ENCODE peak calls at places on chromosomes 5 and 9, in nine cellular contexts. One of them, this sample, is unnamed.

GRCh38 chr9:97768731-97769130 is 71.6 kb upstream of the XPA start:
- DNase-seq in A673: no peak
- DNase-seq in fibroblast of lung: no peak
- DNase-seq in HepG2: no peak
- DNase-seq in mesendoderm: no peak
- DNase-seq in A549: no peak
- DNase-seq in lower lobe of right lung: no peak
- DNase-seq in effector memory CD4-positive, alpha-beta T cell: no peak
- DNase-seq in GM12865: no peak
- DNase-seq in this sample: no peak

GRCh38 chr5:66945389-66946349 is 250.9 kb downstream of the CD180 start:
- DNase-seq in A673: no peak
- DNase-seq in fibroblast of lung: no peak
- DNase-seq in HepG2: no peak
- DNase-seq in mesendoderm: peak
- DNase-seq in A549: no peak
- DNase-seq in lower lobe of right lung: no peak
- DNase-seq in effector memory CD4-positive, alpha-beta T cell: no peak
- DNase-seq in GM12865: peak
- DNase-seq in this sample: peak

GRCh38 chr5:91521313-91521712 is 138.2 kb upstream of the ARRDC3 start:
- DNase-seq in A673: no peak
- DNase-seq in fibroblast of lung: no peak
- DNase-seq in HepG2: no peak
- DNase-seq in mesendoderm: no peak
- DNase-seq in A549: no peak
- DNase-seq in lower lobe of right lung: no peak
- DNase-seq in effector memory CD4-positive, alpha-beta T cell: no peak
- DNase-seq in GM12865: no peak
- DNase-seq in this sample: no peak

GRCh38 chr9:127131871-127132270 is 9.4 kb upstream of the ANGPTL2 start:
- DNase-seq in A673: no peak
- DNase-seq in fibroblast of lung: peak
- DNase-seq in HepG2: no peak
- DNase-seq in mesendoderm: peak
- DNase-seq in A549: no peak
- DNase-seq in lower lobe of right lung: no peak
- DNase-seq in effector memory CD4-positive, alpha-beta T cell: no peak
- DNase-seq in GM12865: no peak
- DNase-seq in this sample: peak

GRCh38 chr5:168291961-168292782 is 727 bp downstream of the WWC1 start:
- DNase-seq in A673: no peak
- DNase-seq in fibroblast of lung: peak
- DNase-seq in HepG2: no peak
- DNase-seq in mesendoderm: peak
- DNase-seq in A549: no peak
- DNase-seq in lower lobe of right lung: no peak
- DNase-seq in effector memory CD4-positive, alpha-beta T cell: no peak
- DNase-seq in GM12865: peak
- DNase-seq in this sample: peak

GRCh38 chr9:26675055-26675454 is 217.5 kb downstream of the CAAP1 start:
- DNase-seq in A673: no peak
- DNase-seq in fibroblast of lung: no peak
- DNase-seq in HepG2: no peak
- DNase-seq in mesendoderm: no peak
- DNase-seq in A549: no peak
- DNase-seq in lower lobe of right lung: no peak
- DNase-seq in effector memory CD4-positive, alpha-beta T cell: no peak
- DNase-seq in GM12865: no peak
- DNase-seq in this sample: no peak

GRCh38 chr5:132094393-132095076 is 20.9 kb downstream of the CSF2 start:
- DNase-seq in A673: no peak
- DNase-seq in fibroblast of lung: peak
- DNase-seq in HepG2: peak
- DNase-seq in mesendoderm: no peak
- DNase-seq in A549: peak
- DNase-seq in lower lobe of right lung: peak
- DNase-seq in effector memory CD4-positive, alpha-beta T cell: no peak
- DNase-seq in GM12865: no peak
- DNase-seq in this sample: no peak

GRCh38 chr5:57538341-57538955 is 55.8 kb upstream of the ACTBL2 start:
- DNase-seq in A673: peak
- DNase-seq in fibroblast of lung: peak
- DNase-seq in HepG2: no peak
- DNase-seq in mesendoderm: no peak
- DNase-seq in A549: peak
- DNase-seq in lower lobe of right lung: no peak
- DNase-seq in effector memory CD4-positive, alpha-beta T cell: no peak
- DNase-seq in GM12865: no peak
- DNase-seq in this sample: no peak

GRCh38 chr9:111118256-111118950 is 80.1 kb upstream of the LPAR1 start:
- DNase-seq in A673: no peak
- DNase-seq in fibroblast of lung: peak
- DNase-seq in HepG2: no peak
- DNase-seq in mesendoderm: no peak
- DNase-seq in A549: no peak
- DNase-seq in lower lobe of right lung: no peak
- DNase-seq in effector memory CD4-positive, alpha-beta T cell: no peak
- DNase-seq in GM12865: no peak
- DNase-seq in this sample: no peak

DNA sequence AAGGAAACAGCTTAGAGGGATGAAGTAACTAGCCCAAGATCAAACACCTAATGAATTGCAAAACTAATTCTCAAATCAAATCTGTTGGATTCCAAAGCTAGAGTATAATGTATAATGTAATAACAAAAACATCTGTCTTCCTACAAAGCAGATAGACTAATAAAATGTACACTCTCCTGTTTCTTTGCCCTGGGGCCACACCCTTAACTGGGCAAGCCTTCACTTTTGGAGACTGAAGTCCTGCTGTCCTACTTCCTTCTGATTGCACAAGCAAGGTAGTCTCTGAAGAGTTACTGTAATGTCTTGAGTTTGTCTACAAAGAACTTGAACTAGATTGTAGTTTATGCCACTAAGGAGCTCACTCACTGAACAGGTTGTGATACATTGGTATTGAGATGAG is 2.5 kb downstream of the TTC1 start:
- DNase-seq in A673: no peak
- DNase-seq in fibroblast of lung: no peak
- DNase-seq in HepG2: no peak
- DNase-seq in mesendoderm: no peak
- DNase-seq in A549: no peak
- DNase-seq in lower lobe of right lung: no peak
- DNase-seq in effector memory CD4-positive, alpha-beta T cell: no peak
- DNase-seq in GM12865: no peak
- DNase-seq in this sample: no peak
- H3K4me3 ChIP-seq in A673: no peak
- H3K4me3 ChIP-seq in fibroblast of lung: no peak
- H3K4me3 ChIP-seq in HepG2: no peak
- H3K4me3 ChIP-seq in mesendoderm: no peak
- H3K4me3 ChIP-seq in A549: no peak
- H3K4me3 ChIP-seq in lower lobe of right lung: no peak
- H3K4me3 ChIP-seq in effector memory CD4-positive, alpha-beta T cell: no peak
- H3K4me3 ChIP-seq in GM12865: no peak
- H3K4me3 ChIP-seq in this sample: no peak

DNA sequence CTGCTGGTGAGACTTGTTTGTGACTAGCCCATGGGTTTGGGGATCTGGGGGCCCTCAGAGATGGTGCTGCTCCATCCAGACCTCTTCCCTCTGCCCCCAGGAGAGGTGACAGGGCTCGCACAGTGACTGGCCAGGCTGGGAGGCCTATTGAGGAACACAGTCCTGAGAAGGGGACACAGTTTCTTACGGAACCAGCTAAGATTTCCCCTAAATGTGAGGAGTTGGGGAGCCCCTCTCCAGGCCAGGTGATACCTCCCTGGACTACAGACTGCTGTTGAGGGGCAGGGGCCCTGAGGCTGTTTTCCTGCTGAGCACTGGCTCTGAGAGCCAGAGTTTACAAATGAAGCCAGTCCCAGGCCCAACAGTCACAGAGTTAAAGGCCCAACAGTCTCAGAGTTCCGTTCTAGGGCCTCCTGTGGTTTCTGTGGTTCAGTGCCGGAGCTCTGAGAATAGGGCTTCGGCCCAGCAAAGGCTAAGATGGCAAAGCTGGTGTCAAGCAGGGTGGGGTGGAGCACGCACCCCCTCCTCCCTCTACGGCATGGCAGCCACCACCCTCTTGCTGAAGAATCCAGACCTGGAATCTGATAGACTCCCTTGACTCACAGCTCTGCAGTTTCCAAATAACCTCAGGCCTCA is 1.1 kb upstream of the SEMA4D start:
- DNase-seq in A673: no peak
- DNase-seq in fibroblast of lung: no peak
- DNase-seq in HepG2: no peak
- DNase-seq in mesendoderm: no peak
- DNase-seq in A549: no peak
- DNase-seq in lower lobe of right lung: no peak
- DNase-seq in effector memory CD4-positive, alpha-beta T cell: no peak
- DNase-seq in GM12865: peak
- DNase-seq in this sample: no peak
- H3K4me3 ChIP-seq in A673: no peak
- H3K4me3 ChIP-seq in fibroblast of lung: no peak
- H3K4me3 ChIP-seq in HepG2: no peak
- H3K4me3 ChIP-seq in mesendoderm: no peak
- H3K4me3 ChIP-seq in A549: no peak
- H3K4me3 ChIP-seq in lower lobe of right lung: no peak
- H3K4me3 ChIP-seq in effector memory CD4-positive, alpha-beta T cell: peak
- H3K4me3 ChIP-seq in GM12865: peak
- H3K4me3 ChIP-seq in this sample: no peak

GRCh38 chr5:34487956-34488355 is 168.2 kb upstream of the RAI14 start:
- DNase-seq in A673: no peak
- DNase-seq in fibroblast of lung: no peak
- DNase-seq in HepG2: no peak
- DNase-seq in mesendoderm: no peak
- DNase-seq in A549: no peak
- DNase-seq in lower lobe of right lung: no peak
- DNase-seq in effector memory CD4-positive, alpha-beta T cell: no peak
- DNase-seq in GM12865: no peak
- DNase-seq in this sample: no peak
- H3K4me3 ChIP-seq in A673: no peak
- H3K4me3 ChIP-seq in fibroblast of lung: no peak
- H3K4me3 ChIP-seq in HepG2: peak
- H3K4me3 ChIP-seq in mesendoderm: no peak
- H3K4me3 ChIP-seq in A549: no peak
- H3K4me3 ChIP-seq in lower lobe of right lung: no peak
- H3K4me3 ChIP-seq in effector memory CD4-positive, alpha-beta T cell: no peak
- H3K4me3 ChIP-seq in GM12865: no peak
- H3K4me3 ChIP-seq in this sample: no peak

GRCh38 chr5:140631831-140632365 is 1.1 kb downstream of the CD14 start:
- DNase-seq in A673: no peak
- DNase-seq in fibroblast of lung: no peak
- DNase-seq in HepG2: no peak
- DNase-seq in mesendoderm: no peak
- DNase-seq in A549: no peak
- DNase-seq in lower lobe of right lung: no peak
- DNase-seq in effector memory CD4-positive, alpha-beta T cell: no peak
- DNase-seq in GM12865: no peak
- DNase-seq in this sample: no peak
- H3K4me3 ChIP-seq in A673: peak
- H3K4me3 ChIP-seq in fibroblast of lung: peak
- H3K4me3 ChIP-seq in HepG2: no peak
- H3K4me3 ChIP-seq in mesendoderm: no peak
- H3K4me3 ChIP-seq in A549: no peak
- H3K4me3 ChIP-seq in lower lobe of right lung: peak
- H3K4me3 ChIP-seq in effector memory CD4-positive, alpha-beta T cell: peak
- H3K4me3 ChIP-seq in GM12865: peak
- H3K4me3 ChIP-seq in this sample: peak

DNA sequence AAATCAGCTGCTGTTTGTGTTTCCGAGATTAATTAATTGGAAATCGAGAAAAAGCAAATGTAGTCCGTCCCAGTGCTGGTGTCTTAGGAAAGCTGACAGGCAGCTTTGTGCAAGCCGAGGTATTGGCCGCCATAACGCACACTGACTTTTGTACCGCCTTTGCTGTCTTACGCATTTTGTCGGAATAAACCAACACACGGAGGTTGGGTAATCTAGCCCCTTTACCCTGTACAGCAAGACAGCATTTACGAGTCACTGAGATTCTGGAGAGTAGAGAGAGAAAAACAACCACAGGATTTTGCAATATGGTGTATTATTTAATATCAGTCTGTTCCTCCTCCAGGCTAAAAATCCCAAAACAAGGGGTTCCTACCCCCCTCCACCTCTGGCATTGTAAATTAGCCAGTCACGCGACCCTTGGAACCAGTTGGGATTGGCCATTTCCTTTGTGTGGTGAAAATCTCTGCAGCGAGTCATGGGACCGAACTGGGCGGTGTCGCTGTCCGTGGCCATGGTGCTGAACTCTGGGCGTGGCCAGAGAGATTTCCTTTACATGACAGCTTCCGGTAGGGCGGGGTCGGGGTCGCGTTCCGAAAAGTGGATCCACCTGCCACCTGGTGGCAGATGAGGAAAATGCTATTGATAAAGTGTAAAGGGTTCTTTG is 10.3 kb upstream of the PCDHB1 start:
- DNase-seq in A673: peak
- DNase-seq in fibroblast of lung: peak
- DNase-seq in HepG2: peak
- DNase-seq in mesendoderm: peak
- DNase-seq in A549: peak
- DNase-seq in lower lobe of right lung: peak
- DNase-seq in effector memory CD4-positive, alpha-beta T cell: peak
- DNase-seq in GM12865: peak
- DNase-seq in this sample: peak
- H3K4me3 ChIP-seq in A673: peak
- H3K4me3 ChIP-seq in fibroblast of lung: no peak
- H3K4me3 ChIP-seq in HepG2: no peak
- H3K4me3 ChIP-seq in mesendoderm: peak
- H3K4me3 ChIP-seq in A549: peak
- H3K4me3 ChIP-seq in lower lobe of right lung: peak
- H3K4me3 ChIP-seq in effector memory CD4-positive, alpha-beta T cell: no peak
- H3K4me3 ChIP-seq in GM12865: no peak
- H3K4me3 ChIP-seq in this sample: peak